ENCODE peak calls at places on chromosomes 5 and 9, in four cellular contexts. H, D, V and W are unnamed samples.

GRCh38 chr5:134735243-134735642 is 3.1 kb upstream of the CAMLG start:
- DNase-seq in D (no peak), V (no peak), H (no peak), W (no peak)

GRCh38 chr5:5467737-5468136 is 45.3 kb downstream of the ICE1 start:
- DNase-seq in D (no peak), H (no peak), V (no peak), W (no peak)

GRCh38 chr5:9358961-9359686 is 186.8 kb downstream of the SEMA5A start:
- DNase-seq in H (no peak), D (no peak), V (no peak), W (no peak)

GRCh38 chr5:10689391-10690081 is 71.5 kb downstream of the DAP start:
- DNase-seq in D (no peak), V (no peak), H (peak), W (peak)

GRCh38 chr9:136399176-136400037 is 563 bp downstream of the SNAPC4 start:
- DNase-seq in V (no peak), H (peak), D (no peak), W (no peak)

GRCh38 chr5:73031839-73032238 is 76.0 kb downstream of the FCHO2 start:
- DNase-seq in D (no peak), V (no peak), H (peak), W (no peak)

GRCh38 chr9:107557236-107557990 is 67.8 kb upstream of the KLF4 start:
- DNase-seq in H (no peak), V (no peak), D (no peak), W (no peak)

GRCh38 chr9:22649384-22649783 is 202.8 kb downstream of the DMRTA1 start:
- DNase-seq in V (no peak), H (no peak), D (no peak), W (no peak)

GRCh38 chr5:60257852-60258251 is 364.3 kb upstream of the PDE4D start:
- DNase-seq in V (peak), D (no peak), H (no peak), W (no peak)

GRCh38 chr9:70291446-70291845 is 32.7 kb downstream of the SMC5 start:
- DNase-seq in V (no peak), D (no peak), H (no peak), W (no peak)

GRCh38 chr9:91972711-91973110 is 22.7 kb upstream of the ROR2 start:
- DNase-seq in D (no peak), V (no peak), H (no peak), W (no peak)

GRCh38 chr9:75168270-75169185 is 80.2 kb downstream of the OSTF1 start:
- DNase-seq in H (no peak), D (no peak), V (no peak), W (no peak)

GRCh38 chr9:75369989-75370388 is 281.7 kb downstream of the OSTF1 start:
- DNase-seq in H (no peak), V (no peak), D (no peak), W (no peak)

GRCh38 chr5:91162534-91163381 is 220.4 kb downstream of the ARRDC3 start:
- DNase-seq in H (peak), D (peak), V (peak), W (peak)

GRCh38 chr9:95505676-95506437 is 10.9 kb downstream of the PTCH1 start:
- DNase-seq in H (peak), V (peak), D (no peak), W (peak)

GRCh38 chr5:68251386-68251785 is 35.8 kb downstream of the PIK3R1 start:
- DNase-seq in V (no peak), D (no peak), H (no peak), W (no peak)

DNA sequence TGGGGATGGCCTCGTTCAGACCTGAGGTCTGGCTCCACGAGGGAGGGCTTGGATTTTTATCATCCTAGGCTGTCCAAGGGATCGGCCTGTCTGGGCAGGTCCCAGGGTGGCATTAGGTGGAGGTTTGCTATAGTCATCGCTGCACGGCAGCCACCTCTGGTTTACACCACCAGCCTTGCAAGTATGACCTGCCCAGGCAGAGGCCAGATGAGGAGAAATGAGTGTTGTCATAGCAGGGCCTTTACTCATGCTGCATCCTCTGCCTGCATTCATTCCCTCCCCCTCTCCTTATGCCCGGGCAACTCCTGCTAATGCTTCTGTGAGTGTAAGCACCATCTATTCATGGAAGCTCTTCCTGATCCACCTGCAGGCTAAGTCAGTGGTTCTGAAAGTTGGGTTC is 15.3 kb upstream of the NDST1 start:
- DNase-seq in D (no peak), H (no peak), V (no peak), W (peak)
- TF ChIP-seq POLR2A in D (no peak), H (no peak), V (no peak), W (no peak)

GRCh38 chr5:135875567-135875966 is 20.1 kb downstream of the IL9 start:
- DNase-seq in D (no peak), H (no peak), V (no peak), W (no peak)

GRCh38 chr5:135880278-135880677 is 15.4 kb downstream of the IL9 start:
- DNase-seq in D (no peak), H (peak), V (peak), W (peak)

GRCh38 chr5:135879591-135879990 is 16.1 kb downstream of the IL9 start:
- DNase-seq in D (no peak), V (no peak), H (no peak), W (no peak)

GRCh38 chr5:135878156-135878620 is 17.5 kb downstream of the IL9 start:
- DNase-seq in H (no peak), D (no peak), V (no peak), W (no peak)

DNA sequence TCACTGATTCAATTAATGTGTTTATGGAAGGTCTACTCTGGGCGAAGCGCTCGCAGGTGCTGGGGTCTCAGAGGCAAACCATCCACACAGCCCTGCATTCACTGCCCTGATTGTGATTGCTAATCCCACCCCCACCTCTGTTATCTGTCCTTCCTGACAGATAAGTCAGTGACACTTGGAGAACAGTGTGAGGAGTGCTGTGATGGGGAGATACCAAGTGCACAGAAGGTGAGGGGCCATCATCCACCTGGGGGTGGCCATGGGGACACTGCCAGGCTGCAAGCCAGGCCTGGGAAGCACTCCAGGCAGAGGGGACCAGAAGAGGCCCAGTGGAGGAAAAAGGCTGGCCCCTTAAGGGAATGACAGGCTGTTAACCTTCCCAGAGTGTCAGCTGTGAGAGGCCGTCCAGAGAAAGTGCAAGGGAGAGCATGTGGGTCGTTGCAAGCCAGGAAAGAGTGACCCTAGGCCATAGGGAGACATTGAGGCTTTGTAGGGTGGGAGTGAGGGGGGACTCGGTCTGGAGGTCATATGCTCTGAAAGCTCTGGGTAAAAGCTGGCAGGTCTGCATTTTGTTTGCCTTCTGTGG is 18.0 kb downstream of the IL9 start:
- DNase-seq in D (no peak), H (no peak), V (no peak), W (no peak)
- TF ChIP-seq CHD4 in D (no peak), H (no peak), V (no peak), W (no peak)

GRCh38 chr5:139658928-139659667 is 10.9 kb downstream of the CXXC5 start:
- DNase-seq in H (peak), V (no peak), D (no peak), W (peak)
- TF ChIP-seq POLR2A in H (no peak), V (no peak), D (peak), W (no peak)

GRCh38 chr5:36696059-36696673 is 89.8 kb downstream of the SLC1A3 start:
- DNase-seq in H (peak), D (no peak), V (peak), W (peak)
- TF ChIP-seq CHD4 in H (no peak), D (no peak), V (no peak), W (no peak)

GRCh38 chr9:77864096-77864889 is 167.3 kb downstream of the GNAQ start:
- DNase-seq in H (no peak), V (no peak), D (no peak), W (no peak)

GRCh38 chr9:77866882-77867281 is 164.7 kb downstream of the GNAQ start:
- DNase-seq in D (no peak), H (no peak), V (no peak), W (no peak)

DNA sequence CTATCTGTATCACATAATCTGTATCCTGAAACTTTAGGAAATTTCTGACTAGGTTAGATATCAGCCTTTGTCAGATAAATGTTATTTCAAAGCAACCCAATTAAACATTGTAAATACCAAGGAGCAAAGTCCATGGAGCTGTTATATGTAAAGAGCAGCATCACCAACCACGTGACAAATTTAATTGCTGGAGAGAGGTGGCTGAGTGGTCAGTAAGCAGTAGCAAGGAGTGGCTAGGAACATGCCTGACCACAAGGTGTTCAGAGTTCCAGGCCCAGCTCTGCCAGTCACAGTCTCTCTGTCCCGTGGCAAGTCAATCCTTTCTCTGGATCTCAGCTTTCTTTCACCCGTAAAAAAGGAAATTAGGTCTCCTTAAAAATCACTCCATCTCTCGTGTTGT is 166.2 kb downstream of the GNAQ start:
- DNase-seq in V (peak), D (no peak), H (no peak), W (no peak)
- TF ChIP-seq POLR2A in V (no peak), D (no peak), H (no peak), W (no peak)

GRCh38 chr5:156121234-156121633 is 205.7 kb upstream of the SGCD start:
- DNase-seq in H (no peak), D (no peak), V (no peak), W (no peak)
- TF ChIP-seq CHD4 in H (no peak), D (no peak), V (no peak), W (no peak)